ENCODE peak calls at places on chromosomes 5 and 9, in seven cellular contexts. Q, S, G, P, C, J and H are unnamed samples.

GRCh38 chr9:132241840-132242620 is 80.2 kb downstream of the NTNG2 start:
- DNase-seq in P (no peak), S (peak), G (peak), C (peak), Q (no peak), J (peak), H (no peak)

GRCh38 chr5:65982635-65983034 is 56.3 kb downstream of the ERBIN start:
- DNase-seq in J (no peak), Q (no peak), G (no peak), P (no peak), C (no peak), S (no peak), H (no peak)

GRCh38 chr9:1458503-1458902 is 408.3 kb downstream of the DMRT2 start:
- DNase-seq in S (peak), G (no peak), P (no peak), Q (peak), C (no peak), J (no peak), H (no peak)

GRCh38 chr5:56705217-56705616 is 110.1 kb upstream of the MAP3K1 start:
- DNase-seq in P (no peak), Q (no peak), J (no peak), C (no peak), G (no peak), S (no peak), H (no peak)

GRCh38 chr5:53984987-53985386 is 325.4 kb downstream of the ARL15 start:
- DNase-seq in P (no peak), G (no peak), S (no peak), J (no peak), C (no peak), Q (no peak), H (no peak)

GRCh38 chr9:131181091-131181681 is 55.8 kb downstream of the NUP214 start:
- DNase-seq in P (no peak), Q (no peak), J (no peak), S (no peak), C (no peak), G (no peak), H (no peak)

GRCh38 chr5:28542968-28543367 is 1504.6 kb upstream of the CDH9 start:
- DNase-seq in C (no peak), P (no peak), S (peak), J (no peak), Q (peak), G (no peak), H (no peak)

GRCh38 chr9:133000842-133001241 is 22.3 kb downstream of the GFI1B start:
- DNase-seq in P (no peak), G (no peak), Q (no peak), C (no peak), J (no peak), S (no peak), H (no peak)

GRCh38 chr9:70480405-70480980 is 66.0 kb upstream of the KLF9 start:
- DNase-seq in P (peak), J (no peak), S (peak), G (no peak), C (no peak), Q (no peak), H (peak)